ENCODE peak calls at places on chromosomes 16 and 17, in five cellular contexts. E is stimulated activated CD4-positive, alpha-beta T cell treated with anti-CD3 and anti-CD28 coated beads, Interleukin-1b, Interleukin-23, amount 100 ng/mL, for 4 hours; Q is naive thymus-derived CD8-positive, alpha-beta T cell; S is H9; Z is NCI-H146. V is an unnamed sample.

GRCh38 chr16:26963109-26963508 is 103.6 kb upstream of the C16orf82 start:
- DNase-seq in Z (no peak), Q (no peak), S (peak), E (no peak), V (no peak)

GRCh38 chr17:40443988-40444899 is 994 bp downstream of the IGFBP4 start:
- DNase-seq in E (no peak), Q (no peak), Z (no peak), S (no peak), V (no peak)

GRCh38 chr16:9123871-9124270 is 32.4 kb downstream of the HAPSTR1 start:
- DNase-seq in Z (peak), S (no peak), Q (no peak), E (no peak), V (no peak)

GRCh38 chr17:4178651-4179050 is 35.7 kb downstream of the CYB5D2 start:
- DNase-seq in S (no peak), E (no peak), Q (no peak), Z (no peak), V (no peak)

GRCh38 chr16:66991545-66992077 is 3.2 kb downstream of the CES4A start:
- DNase-seq in Z (no peak), E (no peak), Q (no peak), S (no peak), V (no peak)

GRCh38 chr17:27384261-27384701 is 72.0 kb upstream of the KSR1 start:
- DNase-seq in S (no peak), E (no peak), Q (no peak), Z (no peak), V (no peak)

GRCh38 chr17:52035336-52035915 is 123.1 kb downstream of the CA10 start:
- DNase-seq in S (no peak), E (no peak), Q (no peak), Z (no peak), V (no peak)

GRCh38 chr17:62049299-62049698 is 15.8 kb downstream of the MED13 start:
- DNase-seq in E (no peak), Z (no peak), Q (no peak), S (no peak), V (no peak)

GRCh38 chr16:19113577-19114358 is at the start of gene ITPRIPL2:
- DNase-seq in Z (peak), S (peak), E (peak), Q (no peak), V (peak)

GRCh38 chr17:38861399-38861843 is 7.9 kb upstream of the RPL23 start:
- DNase-seq in S (peak), E (no peak), Q (no peak), Z (peak), V (no peak)

GRCh38 chr16:66408181-66409048 is 18.7 kb upstream of the BEAN1 start:
- DNase-seq in E (no peak), S (no peak), Q (peak), Z (peak), V (no peak)

GRCh38 chr16:23920446-23920845 is 84.7 kb downstream of the PRKCB start:
- DNase-seq in E (no peak), Q (no peak), Z (no peak), S (no peak), V (no peak)

GRCh38 chr17:39393732-39394131 is 7.7 kb downstream of the FBXL20 start:
- DNase-seq in S (no peak), E (no peak), Z (no peak), Q (no peak), V (no peak)

GRCh38 chr16:78894872-78895271 is 705.7 kb downstream of the MAF start:
- DNase-seq in Z (no peak), Q (no peak), S (no peak), E (no peak), V (no peak)

V was measured in progenitor cell of endocrine pancreas.